ENCODE peak calls at places on chromosomes 5 and 9, in eight cellular contexts. One of them, this sample, is unnamed.

GRCh38 chr5:173594061-173594460 is 22.4 kb downstream of the BOD1 start:
- DNase-seq in DND-41: no peak
- DNase-seq in lower leg skin: no peak
- DNase-seq in heart left ventricle: no peak
- DNase-seq in endothelial cell of umbilical vein: no peak
- DNase-seq in A549: no peak
- DNase-seq in IMR-90: peak; percentile 51
- DNase-seq in adrenal gland: no peak
- DNase-seq in this sample: no peak

GRCh38 chr5:111975133-111975532 is 218.1 kb upstream of the NREP start:
- DNase-seq in IMR-90: no peak
- DNase-seq in adrenal gland: no peak
- DNase-seq in heart left ventricle: no peak
- DNase-seq in A549: no peak
- DNase-seq in endothelial cell of umbilical vein: no peak
- DNase-seq in DND-41: no peak
- DNase-seq in lower leg skin: peak; percentile 21
- DNase-seq in this sample: peak; percentile 69

GRCh38 chr9:133876144-133876543 is 116.0 kb downstream of the VAV2 start:
- DNase-seq in endothelial cell of umbilical vein: no peak
- DNase-seq in A549: no peak
- DNase-seq in heart left ventricle: peak; percentile 49
- DNase-seq in IMR-90: no peak
- DNase-seq in DND-41: no peak
- DNase-seq in adrenal gland: no peak
- DNase-seq in lower leg skin: no peak
- DNase-seq in this sample: no peak

GRCh38 chr5:11903614-11904269 is 504 bp downstream of the CTNND2 start:
- DNase-seq in IMR-90: no peak
- DNase-seq in heart left ventricle: peak; percentile 60
- DNase-seq in endothelial cell of umbilical vein: no peak
- DNase-seq in lower leg skin: no peak
- DNase-seq in DND-41: no peak
- DNase-seq in A549: peak; percentile 14
- DNase-seq in adrenal gland: no peak
- DNase-seq in this sample: no peak

GRCh38 chr5:142151436-142152382 is 43.1 kb downstream of the NDFIP1 start:
- DNase-seq in lower leg skin: peak; percentile 48
- DNase-seq in endothelial cell of umbilical vein: peak; percentile 83
- DNase-seq in adrenal gland: peak; percentile 51
- DNase-seq in DND-41: peak; percentile 57
- DNase-seq in A549: peak; percentile 37
- DNase-seq in IMR-90: peak; percentile 89
- DNase-seq in heart left ventricle: no peak
- DNase-seq in this sample: peak; percentile 81

GRCh38 chr5:144125163-144125726 is 45.2 kb downstream of the YIPF5 start:
- DNase-seq in endothelial cell of umbilical vein: no peak
- DNase-seq in lower leg skin: no peak
- DNase-seq in DND-41: no peak
- DNase-seq in adrenal gland: no peak
- DNase-seq in IMR-90: peak; percentile 25
- DNase-seq in A549: no peak
- DNase-seq in heart left ventricle: no peak
- DNase-seq in this sample: peak; percentile 72

GRCh38 chr9:107569171-107569570 is 79.6 kb upstream of the KLF4 start:
- DNase-seq in heart left ventricle: no peak
- DNase-seq in lower leg skin: no peak
- DNase-seq in endothelial cell of umbilical vein: peak; percentile 13
- DNase-seq in adrenal gland: peak; percentile 58
- DNase-seq in IMR-90: peak; percentile 17
- DNase-seq in A549: no peak
- DNase-seq in DND-41: no peak
- DNase-seq in this sample: no peak

GRCh38 chr5:35672995-35673394 is 55.3 kb downstream of the SPEF2 start:
- DNase-seq in endothelial cell of umbilical vein: no peak
- DNase-seq in heart left ventricle: no peak
- DNase-seq in lower leg skin: no peak
- DNase-seq in A549: no peak
- DNase-seq in DND-41: peak; percentile 67
- DNase-seq in IMR-90: no peak
- DNase-seq in adrenal gland: no peak
- DNase-seq in this sample: no peak

GRCh38 chr9:104927912-104928740 is at the start of gene ABCA1:
- DNase-seq in heart left ventricle: peak; percentile 93
- DNase-seq in IMR-90: peak; percentile 83
- DNase-seq in A549: peak; percentile 79
- DNase-seq in adrenal gland: peak; percentile 93
- DNase-seq in endothelial cell of umbilical vein: peak; percentile 82
- DNase-seq in DND-41: peak; percentile 4
- DNase-seq in lower leg skin: peak; percentile 96
- DNase-seq in this sample: peak; percentile 66

GRCh38 chr9:33480094-33480493 is 6.4 kb upstream of the NOL6 start:
- DNase-seq in lower leg skin: no peak
- DNase-seq in heart left ventricle: no peak
- DNase-seq in adrenal gland: no peak
- DNase-seq in A549: no peak
- DNase-seq in DND-41: no peak
- DNase-seq in endothelial cell of umbilical vein: no peak
- DNase-seq in IMR-90: no peak
- DNase-seq in this sample: peak; percentile 16

GRCh38 chr5:137610598-137610997 is 111.5 kb upstream of the SPOCK1 start:
- DNase-seq in lower leg skin: no peak
- DNase-seq in IMR-90: no peak
- DNase-seq in adrenal gland: no peak
- DNase-seq in DND-41: no peak
- DNase-seq in heart left ventricle: no peak
- DNase-seq in endothelial cell of umbilical vein: no peak
- DNase-seq in A549: no peak
- DNase-seq in this sample: no peak

GRCh38 chr9:83281306-83282255 is 218.6 kb upstream of the RASEF start:
- DNase-seq in lower leg skin: no peak
- DNase-seq in IMR-90: no peak
- DNase-seq in endothelial cell of umbilical vein: peak; percentile 82
- DNase-seq in A549: peak; percentile 18
- DNase-seq in adrenal gland: peak; percentile 69
- DNase-seq in heart left ventricle: no peak
- DNase-seq in DND-41: no peak
- DNase-seq in this sample: peak; percentile 83

GRCh38 chr9:131845286-131846011 is 105.6 kb upstream of the RAPGEF1 start:
- DNase-seq in lower leg skin: no peak
- DNase-seq in IMR-90: no peak
- DNase-seq in heart left ventricle: no peak
- DNase-seq in A549: no peak
- DNase-seq in adrenal gland: no peak
- DNase-seq in DND-41: no peak
- DNase-seq in endothelial cell of umbilical vein: no peak
- DNase-seq in this sample: no peak

DNA sequence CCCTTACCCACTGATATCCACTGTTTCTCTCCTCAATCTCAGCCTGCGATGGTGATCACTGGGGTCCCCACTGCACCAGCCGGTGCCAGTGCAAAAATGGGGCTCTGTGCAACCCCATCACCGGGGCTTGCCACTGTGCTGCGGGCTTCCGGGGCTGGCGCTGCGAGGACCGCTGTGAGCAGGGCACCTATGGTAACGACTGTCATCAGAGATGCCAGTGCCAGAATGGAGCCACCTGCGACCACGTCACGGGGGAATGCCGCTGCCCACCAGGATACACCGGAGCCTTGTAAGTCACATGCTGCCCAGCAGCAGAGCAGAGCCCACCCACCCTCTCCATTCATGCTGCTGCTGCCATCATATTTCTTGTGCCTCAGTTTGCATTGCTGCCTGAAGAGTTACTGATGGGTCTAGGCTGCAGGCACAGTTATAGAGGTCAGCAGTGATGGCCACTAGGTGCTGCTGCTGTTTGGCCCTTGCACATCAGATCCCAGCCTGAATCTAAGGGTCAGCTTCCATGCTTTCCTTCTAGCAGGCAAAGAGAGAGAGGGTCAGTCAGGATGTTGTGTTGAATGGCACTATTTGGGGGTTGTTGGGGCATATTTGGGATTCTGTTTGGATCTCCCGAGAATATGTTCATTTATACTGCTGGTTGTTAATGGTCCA is 106.0 kb downstream of the MEGF10 start:
- DNase-seq in IMR-90: no peak
- DNase-seq in DND-41: no peak
- DNase-seq in endothelial cell of umbilical vein: no peak
- DNase-seq in heart left ventricle: no peak
- DNase-seq in A549: no peak
- DNase-seq in adrenal gland: no peak
- DNase-seq in lower leg skin: no peak
- DNase-seq in this sample: no peak
- TF ChIP-seq CTCF in IMR-90: no peak
- TF ChIP-seq CTCF in DND-41: no peak
- TF ChIP-seq CTCF in endothelial cell of umbilical vein: no peak
- TF ChIP-seq CTCF in heart left ventricle: no peak
- TF ChIP-seq CTCF in A549: no peak
- TF ChIP-seq CTCF in adrenal gland: no peak
- TF ChIP-seq CTCF in lower leg skin: no peak
- TF ChIP-seq CTCF in this sample: no peak

GRCh38 chr9:127768666-127769065 is 9.8 kb downstream of the SH2D3C start:
- DNase-seq in A549: no peak
- DNase-seq in DND-41: no peak
- DNase-seq in heart left ventricle: no peak
- DNase-seq in endothelial cell of umbilical vein: peak; percentile 66
- DNase-seq in IMR-90: no peak
- DNase-seq in adrenal gland: no peak
- DNase-seq in lower leg skin: no peak
- DNase-seq in this sample: no peak
- H3K4me3 ChIP-seq in A549: no peak overlapping the region
- H3K4me3 ChIP-seq in DND-41: no peak overlapping the region
- H3K4me3 ChIP-seq in heart left ventricle: peak overlapping the region; percentile 75
- H3K4me3 ChIP-seq in endothelial cell of umbilical vein: no peak overlapping the region
- H3K4me3 ChIP-seq in IMR-90: no peak overlapping the region
- H3K4me3 ChIP-seq in adrenal gland: no peak overlapping the region
- H3K4me3 ChIP-seq in lower leg skin: no peak overlapping the region
- H3K4me3 ChIP-seq in this sample: no peak overlapping the region

GRCh38 chr9:110048976-110049698 is 158.8 kb downstream of the C9orf152 start:
- DNase-seq in lower leg skin: no peak
- DNase-seq in DND-41: peak; percentile 41
- DNase-seq in IMR-90: no peak
- DNase-seq in endothelial cell of umbilical vein: no peak
- DNase-seq in heart left ventricle: peak; percentile 66
- DNase-seq in A549: peak; percentile 35
- DNase-seq in adrenal gland: no peak
- DNase-seq in this sample: no peak
- TF ChIP-seq CTCF in lower leg skin: no peak
- TF ChIP-seq CTCF in DND-41: no peak
- TF ChIP-seq CTCF in IMR-90: no peak
- TF ChIP-seq CTCF in endothelial cell of umbilical vein: no peak
- TF ChIP-seq CTCF in heart left ventricle: no peak
- TF ChIP-seq CTCF in A549: no peak
- TF ChIP-seq CTCF in adrenal gland: no peak
- TF ChIP-seq CTCF in this sample: no peak

GRCh38 chr9:18441245-18441644 is 32.7 kb upstream of the ADAMTSL1 start:
- DNase-seq in lower leg skin: no peak
- DNase-seq in IMR-90: peak; percentile 63
- DNase-seq in A549: no peak
- DNase-seq in DND-41: no peak
- DNase-seq in heart left ventricle: no peak
- DNase-seq in adrenal gland: no peak
- DNase-seq in endothelial cell of umbilical vein: peak; percentile 2
- DNase-seq in this sample: no peak

GRCh38 chr9:18437315-18438200 is 36.4 kb upstream of the ADAMTSL1 start:
- DNase-seq in DND-41: no peak
- DNase-seq in A549: no peak
- DNase-seq in heart left ventricle: peak; percentile 65
- DNase-seq in adrenal gland: peak; percentile 48
- DNase-seq in IMR-90: peak; percentile 65
- DNase-seq in lower leg skin: no peak
- DNase-seq in endothelial cell of umbilical vein: peak; percentile 89
- DNase-seq in this sample: peak; percentile 33

GRCh38 chr9:18442629-18443491 is 31.1 kb upstream of the ADAMTSL1 start:
- DNase-seq in DND-41: peak; percentile 61
- DNase-seq in endothelial cell of umbilical vein: peak; percentile 87
- DNase-seq in lower leg skin: peak; percentile 59
- DNase-seq in A549: peak; percentile 55
- DNase-seq in heart left ventricle: peak; percentile 74
- DNase-seq in adrenal gland: peak; percentile 78
- DNase-seq in IMR-90: peak; percentile 87
- DNase-seq in this sample: peak; percentile 85

GRCh38 chr9:18438951-18439350 is 35.0 kb upstream of the ADAMTSL1 start:
- DNase-seq in lower leg skin: no peak
- DNase-seq in endothelial cell of umbilical vein: no peak
- DNase-seq in DND-41: no peak
- DNase-seq in A549: no peak
- DNase-seq in IMR-90: no peak
- DNase-seq in adrenal gland: no peak
- DNase-seq in heart left ventricle: no peak
- DNase-seq in this sample: no peak

GRCh38 chr9:18438300-18438925 is 35.5 kb upstream of the ADAMTSL1 start:
- DNase-seq in endothelial cell of umbilical vein: peak; percentile 83
- DNase-seq in adrenal gland: peak; percentile 20
- DNase-seq in IMR-90: peak; percentile 44
- DNase-seq in A549: no peak
- DNase-seq in heart left ventricle: peak; percentile 52
- DNase-seq in lower leg skin: peak; percentile 22
- DNase-seq in DND-41: no peak
- DNase-seq in this sample: no peak
- H3K4me3 ChIP-seq in endothelial cell of umbilical vein: peak overlapping the region; percentile 13
- H3K4me3 ChIP-seq in adrenal gland: no peak overlapping the region
- H3K4me3 ChIP-seq in IMR-90: peak overlapping the region; percentile 12
- H3K4me3 ChIP-seq in A549: no peak overlapping the region
- H3K4me3 ChIP-seq in heart left ventricle: peak overlapping the region; percentile 44
- H3K4me3 ChIP-seq in lower leg skin: no peak overlapping the region
- H3K4me3 ChIP-seq in DND-41: no peak overlapping the region
- H3K4me3 ChIP-seq in this sample: peak overlapping the region; percentile 44

GRCh38 chr5:179986328-179986727 is 78.6 kb upstream of the TBC1D9B start:
- DNase-seq in endothelial cell of umbilical vein: peak; percentile 45
- DNase-seq in A549: no peak
- DNase-seq in DND-41: no peak
- DNase-seq in adrenal gland: no peak
- DNase-seq in IMR-90: no peak
- DNase-seq in lower leg skin: no peak
- DNase-seq in heart left ventricle: no peak
- DNase-seq in this sample: no peak
- TF ChIP-seq CTCF in endothelial cell of umbilical vein: no peak
- TF ChIP-seq CTCF in A549: no peak
- TF ChIP-seq CTCF in DND-41: no peak
- TF ChIP-seq CTCF in adrenal gland: no peak
- TF ChIP-seq CTCF in IMR-90: no peak
- TF ChIP-seq CTCF in lower leg skin: no peak
- TF ChIP-seq CTCF in heart left ventricle: peak; percentile 42
- TF ChIP-seq CTCF in this sample: no peak